ENCODE peak calls at places on chromosomes 3 and 15, in six cellular contexts. T is activated T-helper 1 cell treated with anti-CD3 and anti-CD28 coated beads, Interleukin-2, amount 50 U/mL, for 16 hours; J is mucosa of descending colon; X is NCI-H2029; N is T-helper 2 cell; E is NCI-H1417 treated with DMSO at 0.1 percent for 48 hours. P is an unnamed sample.

GRCh38 chr3:110815008-110815583 is 256.5 kb upstream of the NECTIN3 start:
- DNase-seq in J (no peak), T (no peak), N (peak; percentile 17), X (no peak), E (no peak), P (no peak)

GRCh38 chr15:63601727-63602185 is 4.6 kb downstream of the FBXL22 start:
- DNase-seq in X (peak; percentile 45), N (no peak), E (peak; percentile 23), J (peak; percentile 80), T (no peak), P (no peak)

GRCh38 chr3:31610700-31611275 is 78.1 kb downstream of the STT3B start:
- DNase-seq in X (peak; percentile 29), E (no peak), T (no peak), N (no peak), J (no peak), P (no peak)

GRCh38 chr3:50375200-50375931 is 16.0 kb upstream of the TMEM115 start:
- DNase-seq in X (no peak), J (no peak), N (no peak), T (no peak), E (no peak), P (no peak)

GRCh38 chr15:50883903-50884302 is 24.6 kb upstream of the AP4E1 start:
- DNase-seq in N (peak; percentile 29), E (no peak), X (no peak), J (no peak), T (no peak), P (peak; percentile 84)

GRCh38 chr3:126065876-126066275 is 18.0 kb downstream of the SLC41A3 start:
- DNase-seq in E (no peak), N (no peak), X (no peak), J (no peak), T (no peak), P (no peak)

GRCh38 chr15:39543651-39544050 is 37.2 kb upstream of the THBS1 start:
- DNase-seq in X (no peak), T (no peak), N (no peak), J (no peak), E (no peak), P (no peak)

GRCh38 chr3:149085828-149086231 is 503 bp downstream of the HLTF start:
- DNase-seq in N (peak; percentile 64), X (peak; percentile 69), E (peak; percentile 9), J (no peak), T (no peak), P (no peak)

GRCh38 chr15:25741253-25741575 is 121.9 kb downstream of the ATP10A start:
- DNase-seq in J (no peak), X (no peak), T (no peak), E (no peak), N (no peak), P (peak; percentile 7)

GRCh38 chr15:66592505-66593218 is 26.9 kb upstream of the LCTL start:
- DNase-seq in J (no peak), X (no peak), N (no peak), T (no peak), E (no peak), P (no peak)

GRCh38 chr15:25805006-25805405 is 58.1 kb downstream of the ATP10A start:
- DNase-seq in X (no peak), N (no peak), T (no peak), J (no peak), E (no peak), P (no peak)

GRCh38 chr3:19972056-19972455 is 25.2 kb downstream of the RAB5A start:
- DNase-seq in E (no peak), N (no peak), T (no peak), X (no peak), J (no peak), P (no peak)

GRCh38 chr15:83422541-83422940 is 24.6 kb upstream of the SH3GL3 start:
- DNase-seq in N (no peak), J (no peak), X (no peak), E (no peak), T (no peak), P (no peak)

GRCh38 chr3:147378186-147378503 is 28.2 kb downstream of the ZIC4 start:
- DNase-seq in E (no peak), X (no peak), J (no peak), N (no peak), T (no peak), P (no peak)

GRCh38 chr15:77546050-77546501 is 86.6 kb downstream of the LINGO1 start:
- DNase-seq in E (no peak), N (no peak), J (peak; percentile 45), T (no peak), X (no peak), P (peak; percentile 61)

GRCh38 chr15:37764733-37765191 is 169.7 kb upstream of the TMCO5A start:
- DNase-seq in N (peak; percentile 31), E (no peak), X (no peak), J (no peak), T (no peak), P (peak; percentile 65)

GRCh38 chr3:175404026-175404425 is 544.9 kb downstream of the NAALADL2 start:
- DNase-seq in E (no peak), T (no peak), X (no peak), J (no peak), N (no peak), P (no peak)

GRCh38 chr15:45393851-45394250 is 15.5 kb upstream of the GATM start:
- DNase-seq in J (no peak), E (no peak), N (peak; percentile 19), X (no peak), T (no peak), P (no peak)

GRCh38 chr3:122577409-122578028 is at the start of gene PARP15:
- DNase-seq in E (no peak), T (peak; percentile 8), N (peak; percentile 79), X (no peak), J (peak; percentile 36), P (no peak)

GRCh38 chr3:10974746-10975375 is 17.7 kb upstream of the SLC6A1 start:
- DNase-seq in X (no peak), N (no peak), T (no peak), J (no peak), E (no peak), P (no peak)

GRCh38 chr15:99605990-99606389 is 40.2 kb downstream of the MEF2A start:
- DNase-seq in J (no peak), T (no peak), N (no peak), E (no peak), X (no peak), P (no peak)

GRCh38 chr3:62203561-62203960 is 169.8 kb downstream of the FEZF2 start:
- DNase-seq in T (no peak), J (no peak), N (no peak), X (no peak), E (no peak), P (no peak)

GRCh38 chr3:25412269-25412668 is 15.8 kb upstream of the RARB start:
- DNase-seq in X (no peak), E (no peak), T (no peak), N (no peak), J (no peak), P (no peak)

GRCh38 chr15:43518073-43518761 is 809 bp downstream of the MAP1A start:
- DNase-seq in E (no peak), T (no peak), X (no peak), N (peak; percentile 34), J (no peak), P (peak; percentile 65)

GRCh38 chr3:42652251-42652610 is 1.3 kb upstream of the ZBTB47 start:
- DNase-seq in X (no peak), J (no peak), E (no peak), N (no peak), T (no peak), P (no peak)

GRCh38 chr3:10406414-10406813 is 85.5 kb upstream of the SEC13 start:
- DNase-seq in E (no peak), J (no peak), N (no peak), T (no peak), X (no peak), P (no peak)

GRCh38 chr3:150317469-150317868 is 90.6 kb upstream of the TSC22D2 start:
- DNase-seq in X (peak; percentile 35), N (no peak), E (no peak), J (no peak), T (no peak), P (no peak)

GRCh38 chr3:39810647-39811161 is 1.3 kb downstream of the MYRIP start:
- DNase-seq in E (no peak), N (no peak), J (no peak), X (no peak), T (no peak), P (no peak)

GRCh38 chr15:90860942-90861675 is 7.3 kb upstream of the FURIN start:
- DNase-seq in J (no peak), X (peak; percentile 84), E (peak; percentile 89), N (no peak), T (no peak), P (no peak)